ENCODE peak calls at places on chromosomes 7 and 10, in seven cellular contexts. One of them, this sample, is unnamed.

GRCh38 chr7:46210467-46210866 is 289.4 kb upstream of the IGFBP3 start:
- DNase-seq in breast epithelium: no peak
- DNase-seq in left lung: no peak
- DNase-seq in ovary: no peak
- DNase-seq in heart left ventricle: no peak
- DNase-seq in body of pancreas: no peak
- DNase-seq in BE2C: no peak
- DNase-seq in this sample: no peak

GRCh38 chr10:43156590-43157340 is 18.5 kb downstream of the CSGALNACT2 start:
- DNase-seq in breast epithelium: no peak
- DNase-seq in left lung: no peak
- DNase-seq in ovary: no peak
- DNase-seq in heart left ventricle: no peak
- DNase-seq in body of pancreas: no peak
- DNase-seq in BE2C: peak; percentile 25
- DNase-seq in this sample: no peak

GRCh38 chr7:74633451-74633921 is 24.0 kb upstream of the GTF2I start:
- DNase-seq in breast epithelium: peak; percentile 53
- DNase-seq in left lung: no peak
- DNase-seq in ovary: no peak
- DNase-seq in heart left ventricle: no peak
- DNase-seq in body of pancreas: no peak
- DNase-seq in BE2C: no peak
- DNase-seq in this sample: no peak

GRCh38 chr10:26217396-26218105 is 977 bp downstream of the GAD2 start:
- DNase-seq in breast epithelium: no peak
- DNase-seq in left lung: no peak
- DNase-seq in ovary: no peak
- DNase-seq in heart left ventricle: no peak
- DNase-seq in body of pancreas: no peak
- DNase-seq in BE2C: no peak
- DNase-seq in this sample: no peak

GRCh38 chr7:74439546-74439945 is 14.2 kb upstream of the GTF2IRD1 start:
- DNase-seq in breast epithelium: no peak
- DNase-seq in left lung: no peak
- DNase-seq in ovary: no peak
- DNase-seq in heart left ventricle: no peak
- DNase-seq in body of pancreas: no peak
- DNase-seq in BE2C: no peak
- DNase-seq in this sample: no peak

GRCh38 chr7:134854816-134855215 is 75.4 kb downstream of the CALD1 start:
- DNase-seq in breast epithelium: no peak
- DNase-seq in left lung: no peak
- DNase-seq in ovary: no peak
- DNase-seq in heart left ventricle: no peak
- DNase-seq in body of pancreas: no peak
- DNase-seq in BE2C: no peak
- DNase-seq in this sample: no peak

GRCh38 chr10:96188911-96189310 is 58.8 kb downstream of the ZNF518A start:
- DNase-seq in breast epithelium: no peak
- DNase-seq in left lung: no peak
- DNase-seq in ovary: no peak
- DNase-seq in heart left ventricle: no peak
- DNase-seq in body of pancreas: no peak
- DNase-seq in BE2C: no peak
- DNase-seq in this sample: no peak

GRCh38 chr7:46515844-46516590 is 594.9 kb upstream of the IGFBP3 start:
- DNase-seq in breast epithelium: no peak
- DNase-seq in left lung: no peak
- DNase-seq in ovary: no peak
- DNase-seq in heart left ventricle: no peak
- DNase-seq in body of pancreas: no peak
- DNase-seq in BE2C: no peak
- DNase-seq in this sample: no peak

GRCh38 chr7:151010307-151011096 is 13.8 kb downstream of the ATG9B start:
- DNase-seq in breast epithelium: no peak
- DNase-seq in left lung: no peak
- DNase-seq in ovary: no peak
- DNase-seq in heart left ventricle: no peak
- DNase-seq in body of pancreas: no peak
- DNase-seq in BE2C: no peak
- DNase-seq in this sample: peak; percentile 36

GRCh38 chr7:24964177-24964576 is 15.8 kb downstream of the OSBPL3 start:
- DNase-seq in breast epithelium: no peak
- DNase-seq in left lung: no peak
- DNase-seq in ovary: no peak
- DNase-seq in heart left ventricle: no peak
- DNase-seq in body of pancreas: no peak
- DNase-seq in BE2C: no peak
- DNase-seq in this sample: no peak

GRCh38 chr7:154583454-154583853 is 419.5 kb downstream of the PAXIP1 start:
- DNase-seq in breast epithelium: no peak
- DNase-seq in left lung: no peak
- DNase-seq in ovary: no peak
- DNase-seq in heart left ventricle: no peak
- DNase-seq in body of pancreas: no peak
- DNase-seq in BE2C: no peak
- DNase-seq in this sample: no peak

GRCh38 chr7:119172043-119172442 is 947.5 kb downstream of the ANKRD7 start:
- DNase-seq in breast epithelium: no peak
- DNase-seq in left lung: no peak
- DNase-seq in ovary: no peak
- DNase-seq in heart left ventricle: no peak
- DNase-seq in body of pancreas: no peak
- DNase-seq in BE2C: no peak
- DNase-seq in this sample: no peak

GRCh38 chr7:36208997-36209813 is 56.2 kb downstream of the EEPD1 start:
- DNase-seq in breast epithelium: no peak
- DNase-seq in left lung: no peak
- DNase-seq in ovary: no peak
- DNase-seq in heart left ventricle: no peak
- DNase-seq in body of pancreas: no peak
- DNase-seq in BE2C: no peak
- DNase-seq in this sample: peak; percentile 32

GRCh38 chr10:78937800-78938694 is 130.7 kb upstream of the ZMIZ1 start:
- DNase-seq in breast epithelium: no peak
- DNase-seq in left lung: no peak
- DNase-seq in ovary: no peak
- DNase-seq in heart left ventricle: no peak
- DNase-seq in body of pancreas: no peak
- DNase-seq in BE2C: no peak
- DNase-seq in this sample: no peak

GRCh38 chr7:86916277-86916825 is 143.1 kb downstream of the ELAPOR2 start:
- DNase-seq in breast epithelium: no peak
- DNase-seq in left lung: no peak
- DNase-seq in ovary: no peak
- DNase-seq in heart left ventricle: no peak
- DNase-seq in body of pancreas: no peak
- DNase-seq in BE2C: no peak
- DNase-seq in this sample: no peak

DNA sequence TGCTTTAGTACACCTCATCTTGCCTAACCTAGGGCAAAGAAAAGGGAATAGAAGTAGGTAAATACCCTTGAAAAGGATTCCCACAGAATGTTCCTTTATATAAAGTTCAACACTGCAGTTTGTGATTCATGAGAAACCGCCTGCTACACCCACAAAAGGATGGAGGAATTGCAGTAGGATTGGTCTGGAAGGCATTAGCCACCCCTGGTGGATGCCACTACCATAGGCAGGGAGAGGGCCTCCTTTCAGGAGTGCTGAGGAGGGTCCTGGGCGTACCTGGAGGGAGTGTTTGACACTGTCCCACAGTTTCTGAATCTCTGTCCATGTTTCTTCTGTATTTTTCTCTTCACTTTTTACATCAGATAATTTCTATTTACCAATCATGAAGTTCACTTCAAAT is 221.8 kb upstream of the TMEM72 start:
- DNase-seq in breast epithelium: no peak
- DNase-seq in left lung: no peak
- DNase-seq in ovary: no peak
- DNase-seq in heart left ventricle: no peak
- DNase-seq in body of pancreas: no peak
- DNase-seq in BE2C: no peak
- DNase-seq in this sample: no peak
- TF ChIP-seq CTCF in breast epithelium: no peak
- TF ChIP-seq CTCF in left lung: no peak
- TF ChIP-seq CTCF in ovary: no peak
- TF ChIP-seq CTCF in heart left ventricle: no peak
- TF ChIP-seq CTCF in body of pancreas: no peak
- TF ChIP-seq CTCF in BE2C: no peak
- TF ChIP-seq CTCF in this sample: no peak

GRCh38 chr10:73586583-73586984 is 4.6 kb downstream of the USP54 start:
- DNase-seq in breast epithelium: no peak
- DNase-seq in left lung: no peak
- DNase-seq in ovary: no peak
- DNase-seq in heart left ventricle: no peak
- DNase-seq in body of pancreas: peak; percentile 76
- DNase-seq in BE2C: no peak
- DNase-seq in this sample: no peak

GRCh38 chr10:73591578-73591902 is 398 bp upstream of the USP54 start:
- DNase-seq in breast epithelium: no peak
- DNase-seq in left lung: no peak
- DNase-seq in ovary: no peak
- DNase-seq in heart left ventricle: no peak
- DNase-seq in body of pancreas: no peak
- DNase-seq in BE2C: no peak
- DNase-seq in this sample: no peak

GRCh38 chr10:73590881-73591577 is at the start of gene USP54:
- DNase-seq in breast epithelium: peak; percentile 44
- DNase-seq in left lung: no peak
- DNase-seq in ovary: no peak
- DNase-seq in heart left ventricle: no peak
- DNase-seq in body of pancreas: no peak
- DNase-seq in BE2C: no peak
- DNase-seq in this sample: no peak

GRCh38 chr10:73589538-73590126 is 1.5 kb downstream of the USP54 start:
- DNase-seq in breast epithelium: no peak
- DNase-seq in left lung: no peak
- DNase-seq in ovary: no peak
- DNase-seq in heart left ventricle: no peak
- DNase-seq in body of pancreas: no peak
- DNase-seq in BE2C: no peak
- DNase-seq in this sample: no peak

GRCh38 chr10:73588656-73589055 is 2.5 kb downstream of the USP54 start:
- DNase-seq in breast epithelium: no peak
- DNase-seq in left lung: no peak
- DNase-seq in ovary: no peak
- DNase-seq in heart left ventricle: no peak
- DNase-seq in body of pancreas: no peak
- DNase-seq in BE2C: no peak
- DNase-seq in this sample: no peak
- H3K4me1 ChIP-seq in breast epithelium: no peaks in the 10 kb centered on the region
- H3K4me1 ChIP-seq in left lung: peaks cover 55% of the 10 kb centered on the region
- H3K4me1 ChIP-seq in ovary: peaks cover 4% of the 10 kb centered on the region
- H3K4me1 ChIP-seq in heart left ventricle: peaks cover 54% of the 10 kb centered on the region
- H3K4me1 ChIP-seq in body of pancreas: peaks cover 74% of the 10 kb centered on the region
- H3K4me1 ChIP-seq in BE2C: peaks cover 5% of the 10 kb centered on the region
- H3K4me1 ChIP-seq in this sample: peaks cover 14% of the 10 kb centered on the region

DNA sequence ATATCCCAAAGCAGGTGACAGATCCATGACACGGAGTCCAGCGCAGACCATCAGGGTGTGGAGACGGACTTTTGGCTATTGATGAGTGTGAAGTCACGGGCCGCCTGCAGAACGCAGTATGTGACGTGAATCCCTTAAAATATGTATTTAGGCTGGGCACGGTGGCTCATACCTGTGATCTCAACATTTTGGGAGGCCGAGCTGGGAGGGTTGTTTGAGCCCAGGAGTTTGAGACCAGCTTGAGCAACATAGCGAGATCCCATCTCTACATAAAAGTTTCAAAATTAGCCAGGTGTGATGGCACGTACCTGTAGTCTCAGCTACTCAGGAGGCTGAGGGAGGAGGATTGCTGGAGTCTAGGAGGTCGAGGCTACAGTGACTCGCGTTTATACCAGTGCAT is 1.9 kb upstream of the AMZ1 start:
- DNase-seq in breast epithelium: no peak
- DNase-seq in left lung: no peak
- DNase-seq in ovary: no peak
- DNase-seq in heart left ventricle: no peak
- DNase-seq in body of pancreas: no peak
- DNase-seq in BE2C: no peak
- DNase-seq in this sample: no peak
- TF ChIP-seq CTCF in breast epithelium: no peak
- TF ChIP-seq CTCF in left lung: no peak
- TF ChIP-seq CTCF in ovary: no peak
- TF ChIP-seq CTCF in heart left ventricle: no peak
- TF ChIP-seq CTCF in body of pancreas: no peak
- TF ChIP-seq CTCF in BE2C: no peak
- TF ChIP-seq CTCF in this sample: no peak

DNA sequence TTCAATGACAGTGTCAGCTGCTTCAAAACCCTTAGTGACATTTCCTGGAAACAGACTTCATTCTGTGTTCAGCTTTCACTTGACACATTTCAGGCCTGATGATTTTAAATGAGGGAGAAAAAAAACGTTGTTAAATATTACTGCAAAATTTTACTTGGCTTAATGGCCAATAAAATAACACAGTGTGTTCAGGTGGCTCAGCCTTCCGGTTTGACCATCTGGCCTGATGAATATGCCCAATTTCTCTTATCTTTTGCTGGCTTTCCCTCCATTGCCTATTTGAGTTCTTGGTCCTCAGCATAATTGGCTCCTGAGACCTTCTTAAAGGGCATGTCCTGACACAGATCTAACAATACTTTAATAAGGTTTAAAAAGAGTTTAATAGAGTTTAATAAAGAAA is 462.4 kb downstream of the ADRA2A start:
- DNase-seq in breast epithelium: no peak
- DNase-seq in left lung: no peak
- DNase-seq in ovary: no peak
- DNase-seq in heart left ventricle: no peak
- DNase-seq in body of pancreas: no peak
- DNase-seq in BE2C: no peak
- DNase-seq in this sample: no peak
- H3K4me1 ChIP-seq in breast epithelium: no peaks in the 10 kb centered on the region
- H3K4me1 ChIP-seq in left lung: no peaks in the 10 kb centered on the region
- H3K4me1 ChIP-seq in ovary: no peaks in the 10 kb centered on the region
- H3K4me1 ChIP-seq in heart left ventricle: no peaks in the 10 kb centered on the region
- H3K4me1 ChIP-seq in body of pancreas: no peaks in the 10 kb centered on the region
- H3K4me1 ChIP-seq in BE2C: no peaks in the 10 kb centered on the region
- H3K4me1 ChIP-seq in this sample: no peaks in the 10 kb centered on the region

This sample was measured in CD8-positive, alpha-beta T cell.